ENCODE peak calls at places on chromosome 18, in seven cellular contexts. Z, F, L, X, P, Q and S are unnamed samples.

GRCh38 chr18:25310045-25310444 is 41.9 kb downstream of the ZNF521 start:
- DNase-seq in Z (no peak), Q (no peak), F (no peak), X (no peak), P (peak), L (no peak), S (no peak)

GRCh38 chr18:29172151-29173015 is 995.5 kb upstream of the CDH2 start:
- DNase-seq in X (no peak), Z (no peak), F (no peak), Q (no peak), L (no peak), P (no peak), S (no peak)

GRCh38 chr18:48455555-48456478 is 46.6 kb upstream of the ZBTB7C start:
- DNase-seq in Q (no peak), L (no peak), X (no peak), F (no peak), Z (no peak), P (peak), S (no peak)

GRCh38 chr18:39460136-39460535 is 1894.5 kb upstream of the CELF4 start:
- DNase-seq in Z (no peak), Q (no peak), L (no peak), F (no peak), X (no peak), P (no peak), S (no peak)

GRCh38 chr18:35178260-35178659 is 62.6 kb upstream of the ZNF397 start:
- DNase-seq in P (no peak), X (no peak), L (no peak), Z (no peak), F (no peak), Q (no peak), S (no peak)

GRCh38 chr18:12882416-12882815 is 1.6 kb downstream of the PTPN2 start:
- DNase-seq in L (no peak), P (no peak), Z (no peak), X (no peak), Q (no peak), F (no peak), S (no peak)

GRCh38 chr18:21203842-21204241 is 38.2 kb upstream of the GREB1L start:
- DNase-seq in Z (no peak), L (no peak), P (no peak), Q (no peak), F (no peak), X (no peak), S (no peak)

GRCh38 chr18:34128436-34128835 is 96.3 kb downstream of the NOL4 start:
- DNase-seq in X (no peak), P (no peak), Z (no peak), F (no peak), Q (no peak), L (no peak), S (no peak)

GRCh38 chr18:64982414-64983096 is 768.3 kb upstream of the CDH7 start:
- DNase-seq in X (no peak), Q (no peak), F (no peak), P (no peak), L (peak), Z (no peak), S (no peak)

GRCh38 chr18:36303203-36303844 is 5.8 kb downstream of the FHOD3 start:
- DNase-seq in Q (no peak), F (no peak), X (no peak), L (no peak), P (no peak), Z (no peak), S (no peak)

GRCh38 chr18:36064027-36064808 is 3.1 kb downstream of the RPRD1A start:
- DNase-seq in X (no peak), Q (no peak), P (no peak), L (no peak), F (no peak), Z (no peak), S (no peak)

GRCh38 chr18:46672062-46672970 is 15.3 kb upstream of the LOXHD1 start:
- DNase-seq in L (no peak), Z (no peak), F (no peak), Q (no peak), X (no peak), P (no peak), S (no peak)

GRCh38 chr18:45806226-45806625 is 19.2 kb upstream of the SIGLEC15 start:
- DNase-seq in P (no peak), Z (no peak), L (no peak), X (no peak), F (no peak), Q (no peak), S (no peak)

GRCh38 chr18:59428018-59428417 is 69.0 kb upstream of the LMAN1 start:
- DNase-seq in P (no peak), Z (no peak), L (no peak), Q (no peak), X (no peak), F (no peak), S (no peak)

GRCh38 chr18:54149078-54149697 is 75.3 kb downstream of the MBD2 start:
- DNase-seq in L (no peak), F (peak), Q (peak), Z (no peak), X (no peak), P (peak), S (no peak)

GRCh38 chr18:58144106-58144505 is 100.1 kb downstream of the NEDD4L start:
- DNase-seq in Z (no peak), L (no peak), F (no peak), Q (no peak), P (no peak), X (no peak), S (no peak)

GRCh38 chr18:47594063-47594462 is 336.4 kb downstream of the SMAD2 start:
- DNase-seq in L (peak), P (no peak), Z (no peak), Q (no peak), F (no peak), X (no peak), S (no peak)

GRCh38 chr18:49249523-49249922 is 210.9 kb downstream of the DYM start:
- DNase-seq in X (no peak), Z (no peak), P (no peak), L (no peak), F (no peak), Q (no peak), S (no peak)

GRCh38 chr18:58792086-58792485 is 72.6 kb upstream of the ZNF532 start:
- DNase-seq in L (no peak), F (no peak), Q (peak), P (no peak), X (no peak), Z (no peak), S (no peak)

GRCh38 chr18:26119246-26119645 is 14.4 kb upstream of the PSMA8 start:
- DNase-seq in L (no peak), Z (no peak), P (no peak), F (no peak), X (no peak), Q (no peak), S (no peak)

DNA sequence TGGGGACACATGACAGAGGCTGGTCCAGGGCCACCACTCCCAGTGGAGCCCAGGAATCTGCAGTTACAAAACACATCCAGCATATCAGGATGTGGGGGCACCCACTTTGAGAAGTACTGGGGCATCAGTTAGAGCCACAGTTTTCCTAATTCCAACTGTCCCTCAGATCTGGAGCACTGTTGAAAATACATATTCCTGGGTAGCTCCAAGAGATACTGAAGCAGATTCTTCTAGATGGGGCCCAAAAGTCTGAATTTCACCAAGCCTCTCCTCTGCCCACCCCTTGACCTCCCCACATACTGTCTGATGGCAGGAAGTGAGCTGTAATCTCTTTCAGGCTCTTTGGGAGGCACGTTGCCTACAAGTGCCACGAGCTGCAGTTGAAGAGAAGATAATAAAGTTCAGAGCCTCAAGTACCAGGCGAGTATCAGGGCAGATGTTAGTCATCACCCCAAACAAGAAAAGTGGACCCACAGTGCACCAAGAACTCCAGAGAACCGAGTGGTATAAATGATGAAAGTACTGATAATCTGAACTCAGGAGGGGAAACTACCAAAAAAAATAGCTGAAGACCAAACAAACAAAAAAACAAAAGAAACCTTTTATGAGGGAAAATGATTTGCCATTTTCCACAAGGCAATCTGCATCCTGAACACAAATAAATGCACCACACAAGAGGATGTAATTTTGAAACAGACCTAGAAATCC is 98.8 kb downstream of the TCF4 start:
- DNase-seq in L (no peak), F (no peak), Z (no peak), X (no peak), Q (no peak), P (no peak), S (no peak)
- TF ChIP-seq JUND in L (no peak), F (no peak), Z (no peak), X (no peak), Q (no peak), P (no peak), S (no peak)

GRCh38 chr18:61957801-61958516 is 65.2 kb upstream of the RNF152 start:
- DNase-seq in L (no peak), F (no peak), Q (no peak), Z (no peak), X (no peak), P (no peak), S (no peak)
- TF ChIP-seq JUND in L (peak), F (no peak), Q (no peak), Z (peak), X (peak), P (no peak), S (no peak)

GRCh38 chr18:3328522-3328921 is 66.6 kb downstream of the MYL12B start:
- DNase-seq in F (no peak), X (no peak), Q (no peak), L (no peak), P (no peak), Z (no peak), S (no peak)

GRCh38 chr18:3319399-3319798 is 57.5 kb downstream of the MYL12B start:
- DNase-seq in L (no peak), F (no peak), Q (no peak), P (no peak), X (no peak), Z (no peak), S (no peak)

GRCh38 chr18:3321133-3321812 is 59.3 kb downstream of the MYL12B start:
- DNase-seq in X (no peak), Q (no peak), L (peak), P (no peak), Z (no peak), F (no peak), S (no peak)

GRCh38 chr18:3319894-3320438 is 58.0 kb downstream of the MYL12B start:
- DNase-seq in Q (no peak), F (no peak), P (no peak), L (peak), Z (no peak), X (no peak), S (no peak)

GRCh38 chr18:3323900-3324299 is 62.0 kb downstream of the MYL12B start:
- DNase-seq in Z (no peak), F (no peak), P (no peak), X (no peak), Q (peak), L (no peak), S (no peak)
- TF ChIP-seq JUND in Z (peak), F (no peak), P (peak), X (no peak), Q (no peak), L (peak), S (no peak)

GRCh38 chr18:79544386-79544963 is 135.1 kb upstream of the CTDP1 start:
- DNase-seq in X (no peak), L (no peak), F (no peak), P (no peak), Z (no peak), Q (no peak), S (no peak)

GRCh38 chr18:79542213-79542612 is 137.4 kb upstream of the CTDP1 start:
- DNase-seq in Z (no peak), P (no peak), X (no peak), Q (no peak), L (no peak), F (no peak), S (no peak)

GRCh38 chr18:79545255-79545654 is 134.3 kb upstream of the CTDP1 start:
- DNase-seq in F (no peak), X (no peak), P (no peak), Z (no peak), Q (no peak), L (no peak), S (no peak)

GRCh38 chr18:79542876-79543750 is 136.5 kb upstream of the CTDP1 start:
- DNase-seq in L (no peak), F (no peak), X (no peak), Z (no peak), P (no peak), Q (no peak), S (no peak)

DNA sequence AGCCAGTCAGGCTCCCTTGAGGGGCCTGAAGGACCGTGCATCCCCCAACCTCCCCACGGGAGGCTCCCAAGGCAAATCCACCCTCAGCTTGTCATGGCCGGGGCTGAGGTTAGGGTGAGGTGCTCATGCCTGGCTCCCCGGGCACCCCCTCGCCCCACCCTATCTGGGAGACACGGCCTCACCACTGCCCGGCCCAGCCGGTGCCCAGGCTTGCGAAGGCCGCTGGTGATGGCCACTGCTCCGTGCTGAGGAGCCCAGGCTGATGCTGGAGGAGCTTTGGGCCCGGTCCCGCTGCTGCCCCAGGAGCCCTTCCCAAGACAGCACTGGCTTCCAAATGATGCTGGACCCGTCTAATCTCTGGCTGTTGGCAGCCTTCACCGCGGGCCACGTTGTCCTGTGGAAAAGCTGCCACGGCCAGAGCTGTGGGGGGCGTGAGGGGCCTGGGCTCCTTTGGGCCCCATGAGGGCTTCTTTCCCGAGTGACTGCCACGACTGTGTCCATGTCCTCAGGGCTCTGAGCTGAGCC is 135.7 kb upstream of the CTDP1 start:
- DNase-seq in Q (no peak), F (no peak), X (no peak), P (no peak), L (no peak), Z (no peak), S (no peak)
- TF ChIP-seq JUND in Q (no peak), F (no peak), X (no peak), P (no peak), L (no peak), Z (no peak), S (no peak)

DNA sequence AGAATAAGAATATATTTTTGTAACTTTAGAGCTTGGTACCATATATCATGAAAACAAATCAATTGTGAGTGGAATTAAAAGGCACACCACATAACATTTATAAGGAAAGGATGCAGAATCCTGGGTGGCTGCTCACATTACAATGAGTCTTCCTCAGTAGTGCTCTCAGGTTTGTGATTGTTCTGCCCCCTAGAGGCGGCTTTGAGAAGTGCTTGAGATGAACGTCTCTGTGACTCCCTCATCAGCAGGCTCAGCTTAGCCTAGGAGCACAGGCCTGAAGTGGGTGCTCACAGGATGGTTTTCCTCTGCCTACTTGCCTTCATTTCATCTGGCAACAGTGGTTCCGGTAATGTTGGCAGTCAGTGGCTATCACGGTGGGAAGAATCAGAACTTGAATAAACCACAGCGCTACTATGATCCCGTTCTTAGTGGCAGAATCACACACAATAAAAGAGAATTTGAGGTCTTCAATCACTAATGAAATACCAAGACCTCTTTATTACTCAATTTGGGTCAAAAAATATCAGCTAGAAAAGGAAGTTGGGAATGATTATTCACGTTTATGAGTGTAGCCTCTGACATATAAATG is 38.1 kb upstream of the B4GALT6 start:
- DNase-seq in P (peak), Z (peak), Q (peak), X (peak), F (peak), L (peak), S (peak)
- TF ChIP-seq JUND in P (no peak), Z (no peak), Q (no peak), X (no peak), F (no peak), L (no peak), S (no peak)